ENCODE peak calls at places on chromosomes 13 and 19, in nine cellular contexts. O is left ventricle myocardium inferior, R is AG09319, B is H9, A is GM06990, L is AG04450, Z is heart right ventricle, U is AG10803, Q is choroid plexus epithelial cell. D is an unnamed sample.

GRCh38 chr19:13795595-13796300 is 505 bp downstream of the ZSWIM4 start:
- DNase-seq in O (no peak), R (no peak), B (peak), A (no peak), L (no peak), Z (no peak), U (peak), Q (peak), D (no peak)

GRCh38 chr19:677201-677600 is 1.0 kb downstream of the FSTL3 start:
- DNase-seq in O (peak), R (peak), B (no peak), A (no peak), L (peak), Z (peak), U (peak), Q (peak), D (peak)

GRCh38 chr13:98978280-98978679 is 416 bp upstream of the DOCK9 start:
- DNase-seq in O (no peak), R (no peak), B (no peak), A (no peak), L (peak), Z (no peak), U (peak), Q (peak), D (no peak)

GRCh38 chr19:46499692-46500091 is 4.0 kb upstream of the PNMA8B start:
- DNase-seq in O (no peak), R (no peak), B (no peak), A (no peak), L (no peak), Z (no peak), U (no peak), Q (no peak), D (no peak)

GRCh38 chr19:32256341-32256975 is 89.0 kb upstream of the ZNF507 start:
- DNase-seq in O (no peak), R (no peak), B (no peak), A (no peak), L (no peak), Z (no peak), U (no peak), Q (no peak), D (no peak)

GRCh38 chr13:113848431-113849260 is 15.2 kb downstream of the GAS6 start:
- DNase-seq in O (no peak), R (no peak), B (peak), A (no peak), L (no peak), Z (no peak), U (no peak), Q (no peak), D (no peak)

GRCh38 chr19:57566396-57567256 is 7.0 kb upstream of the ZNF550 start:
- DNase-seq in O (no peak), R (no peak), B (no peak), A (no peak), L (no peak), Z (no peak), U (peak), Q (peak), D (no peak)

GRCh38 chr19:36547001-36547732 is 19.1 kb upstream of the ZNF260 start:
- DNase-seq in O (no peak), R (no peak), B (no peak), A (no peak), L (no peak), Z (no peak), U (no peak), Q (peak), D (no peak)

GRCh38 chr13:52450012-52450792 is at the start of gene VPS36:
- DNase-seq in O (peak), R (peak), B (peak), A (peak), L (peak), Z (peak), U (peak), Q (peak), D (peak)

GRCh38 chr19:813359-814107 is 8.2 kb downstream of the PLPPR3 start:
- DNase-seq in O (no peak), R (no peak), B (no peak), A (no peak), L (no peak), Z (no peak), U (no peak), Q (no peak), D (no peak)

GRCh38 chr13:114112231-114112825 is 20.1 kb downstream of the RASA3 start:
- DNase-seq in O (no peak), R (no peak), B (no peak), A (no peak), L (no peak), Z (no peak), U (no peak), Q (no peak), D (no peak)

GRCh38 chr19:10884273-10884672 is 12.9 kb downstream of the CARM1 start:
- DNase-seq in O (no peak), R (no peak), B (no peak), A (no peak), L (no peak), Z (no peak), U (peak), Q (peak), D (no peak)

GRCh38 chr13:62432906-62433305 is 1017.3 kb upstream of the PCDH20 start:
- DNase-seq in O (no peak), R (no peak), B (no peak), A (no peak), L (no peak), Z (no peak), U (no peak), Q (no peak), D (no peak)

GRCh38 chr19:40464059-40465024 is 1.2 kb downstream of the BLVRB start:
- DNase-seq in O (peak), R (peak), B (peak), A (no peak), L (peak), Z (peak), U (peak), Q (peak), D (peak)

GRCh38 chr13:46961719-46962118 is 64.9 kb upstream of the HTR2A start:
- DNase-seq in O (no peak), R (no peak), B (no peak), A (peak), L (no peak), Z (no peak), U (peak), Q (peak), D (no peak)

GRCh38 chr13:113144255-113144629 is 14.2 kb upstream of the PROZ start:
- DNase-seq in O (no peak), R (no peak), B (no peak), A (no peak), L (no peak), Z (no peak), U (no peak), Q (no peak), D (no peak)

GRCh38 chr19:51064534-51065220 is at the start of gene KLK13:
- DNase-seq in O (peak), R (no peak), B (peak), A (no peak), L (no peak), Z (peak), U (no peak), Q (no peak), D (no peak)

GRCh38 chr19:57643734-57644133 is 10.8 kb downstream of the ZNF211 start:
- DNase-seq in O (no peak), R (no peak), B (no peak), A (no peak), L (no peak), Z (no peak), U (no peak), Q (no peak), D (no peak)

GRCh38 chr13:39952244-39953233 is 297.1 kb downstream of the COG6 start:
- DNase-seq in O (no peak), R (no peak), B (no peak), A (no peak), L (no peak), Z (no peak), U (peak), Q (peak), D (no peak)

GRCh38 chr19:13611596-13611995 is 105.3 kb upstream of the CACNA1A start:
- DNase-seq in O (no peak), R (no peak), B (no peak), A (no peak), L (no peak), Z (no peak), U (no peak), Q (peak), D (no peak)

GRCh38 chr19:30158893-30159245 is 213.3 kb upstream of the ZNF536 start:
- DNase-seq in O (no peak), R (no peak), B (no peak), A (no peak), L (no peak), Z (no peak), U (no peak), Q (no peak), D (no peak)

GRCh38 chr13:39688699-39689405 is 33.4 kb downstream of the COG6 start:
- DNase-seq in O (no peak), R (no peak), B (no peak), A (peak), L (no peak), Z (no peak), U (peak), Q (peak), D (no peak)

GRCh38 chr13:102374726-102375125 is 27.1 kb downstream of the FGF14 start:
- DNase-seq in O (no peak), R (no peak), B (no peak), A (no peak), L (no peak), Z (no peak), U (no peak), Q (no peak), D (no peak)

GRCh38 chr13:32430018-32430747 is 2.3 kb upstream of the N4BP2L1 start:
- DNase-seq in O (no peak), R (no peak), B (no peak), A (no peak), L (no peak), Z (no peak), U (no peak), Q (no peak), D (no peak)

GRCh38 chr19:24065243-24065642 is 21.7 kb upstream of the ZNF254 start:
- DNase-seq in O (no peak), R (no peak), B (no peak), A (no peak), L (no peak), Z (no peak), U (no peak), Q (no peak), D (no peak)

GRCh38 chr19:40907968-40908735 is 26.1 kb upstream of the CYP2A7 start:
- DNase-seq in O (no peak), R (no peak), B (peak), A (peak), L (no peak), Z (no peak), U (no peak), Q (no peak), D (no peak)

GRCh38 chr19:39949026-39949747 is 14.8 kb upstream of the FCGBP start:
- DNase-seq in O (no peak), R (no peak), B (no peak), A (no peak), L (no peak), Z (no peak), U (no peak), Q (no peak), D (no peak)

GRCh38 chr13:48412881-48413351 is at the start of gene LPAR6:
- DNase-seq in O (no peak), R (no peak), B (peak), A (no peak), L (no peak), Z (no peak), U (peak), Q (peak), D (no peak)

GRCh38 chr13:105573134-105573533 is 962.3 kb downstream of the EFNB2 start:
- DNase-seq in O (no peak), R (no peak), B (no peak), A (no peak), L (no peak), Z (no peak), U (no peak), Q (no peak), D (no peak)

GRCh38 chr19:18675779-18676178 is 7.7 kb upstream of the CRTC1 start:
- DNase-seq in O (no peak), R (no peak), B (peak), A (no peak), L (no peak), Z (no peak), U (no peak), Q (peak), D (no peak)

GRCh38 chr13:47215741-47216140 is 318.9 kb upstream of the HTR2A start:
- DNase-seq in O (no peak), R (peak), B (no peak), A (no peak), L (peak), Z (no peak), U (peak), Q (peak), D (no peak)

GRCh38 chr19:39293394-39293793 is 2.8 kb upstream of the IFNL1 start:
- DNase-seq in O (no peak), R (no peak), B (no peak), A (no peak), L (no peak), Z (no peak), U (no peak), Q (no peak), D (no peak)

GRCh38 chr19:5785423-5785822 is 877 bp upstream of the PRR22 start:
- DNase-seq in O (no peak), R (no peak), B (no peak), A (no peak), L (no peak), Z (no peak), U (no peak), Q (no peak), D (no peak)

GRCh38 chr13:67515895-67516294 is 285.8 kb upstream of the PCDH9 start:
- DNase-seq in O (no peak), R (no peak), B (no peak), A (no peak), L (peak), Z (no peak), U (peak), Q (peak), D (no peak)

DNA sequence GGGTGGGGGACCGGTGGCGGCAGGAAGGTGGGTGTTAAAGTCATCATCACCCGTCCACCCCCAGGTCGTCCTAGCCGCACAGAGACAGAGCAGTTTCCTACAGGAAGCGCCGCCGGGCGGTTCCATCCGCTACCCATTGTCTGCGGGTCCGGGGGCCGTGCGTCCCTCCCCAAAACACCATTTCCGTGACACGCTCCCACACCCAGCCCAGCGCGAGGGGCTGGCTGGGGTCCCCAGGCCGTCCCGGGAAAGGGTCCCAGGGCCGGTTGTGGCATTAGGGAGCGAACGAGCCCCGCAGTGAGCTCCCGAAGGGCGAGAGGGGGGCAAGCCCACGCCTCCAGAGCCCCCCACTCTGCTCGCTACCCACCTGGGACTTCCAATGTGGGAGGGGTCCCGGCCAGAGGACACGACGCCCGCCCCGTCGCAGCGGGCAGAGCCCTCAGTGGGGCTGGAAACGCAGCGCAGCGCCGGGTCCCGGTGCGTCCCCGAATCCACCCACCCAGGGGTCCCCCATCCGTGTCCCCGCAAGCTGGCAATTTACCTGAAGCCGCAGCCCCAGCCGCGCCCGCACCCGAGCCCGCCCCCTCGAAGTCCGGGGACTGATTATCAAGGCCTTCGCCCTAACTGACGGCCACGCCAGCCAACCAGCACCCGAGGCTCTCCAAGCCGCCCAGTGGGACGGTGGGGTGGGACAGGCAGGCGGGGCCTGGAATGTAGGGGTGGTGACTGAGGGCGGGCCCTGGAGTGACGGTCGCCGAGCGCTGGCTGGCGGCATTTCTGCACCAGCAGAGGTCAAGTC is at the start of gene KANK3:
- DNase-seq in O (peak), R (peak), B (peak), A (peak), L (peak), Z (peak), U (peak), Q (peak), D (peak)
- TF ChIP-seq CTCF in O (peak), R (no peak), B (no peak), A (no peak), L (no peak), Z (peak), U (no peak), Q (no peak), D (no peak)

GRCh38 chr13:29707876-29708543 is 112.5 kb upstream of the SLC7A1 start:
- DNase-seq in O (no peak), R (peak), B (peak), A (no peak), L (peak), Z (no peak), U (peak), Q (peak), D (no peak)

GRCh38 chr13:29716493-29716892 is 121.0 kb upstream of the SLC7A1 start:
- DNase-seq in O (no peak), R (no peak), B (no peak), A (no peak), L (no peak), Z (no peak), U (no peak), Q (no peak), D (no peak)

GRCh38 chr13:29718694-29719093 is 123.2 kb upstream of the SLC7A1 start:
- DNase-seq in O (no peak), R (no peak), B (no peak), A (no peak), L (no peak), Z (no peak), U (no peak), Q (no peak), D (no peak)

DNA sequence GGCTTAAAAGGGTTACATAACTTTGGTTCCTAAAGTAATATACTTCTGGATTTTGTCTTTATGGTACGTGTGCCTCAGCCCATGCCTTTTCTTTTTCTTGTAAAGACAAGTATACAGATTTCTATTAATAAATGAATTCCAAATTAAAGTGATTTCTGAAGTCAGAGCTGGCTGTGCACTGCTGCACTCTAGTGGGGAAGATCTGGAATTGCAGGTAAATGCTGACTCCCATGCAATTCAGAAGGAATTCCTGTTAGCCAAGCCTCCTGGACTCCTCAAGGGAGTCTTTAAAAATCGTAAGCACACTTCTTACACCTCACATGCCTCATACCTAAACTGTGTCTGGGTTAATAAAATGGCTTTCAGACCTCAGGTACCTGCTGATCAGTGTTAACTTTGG is 118.4 kb upstream of the SLC7A1 start:
- DNase-seq in O (no peak), R (no peak), B (no peak), A (no peak), L (no peak), Z (no peak), U (no peak), Q (peak), D (no peak)
- TF ChIP-seq CTCF in O (no peak), R (peak), B (peak), A (peak), L (peak), Z (peak), U (peak), Q (peak), D (peak)

GRCh38 chr13:111898956-111899713 is 167.8 kb upstream of the SOX1 start:
- DNase-seq in O (no peak), R (no peak), B (peak), A (no peak), L (no peak), Z (no peak), U (no peak), Q (no peak), D (no peak)

GRCh38 chr13:111897846-111898215 is 169.1 kb upstream of the SOX1 start:
- DNase-seq in O (no peak), R (no peak), B (peak), A (no peak), L (no peak), Z (no peak), U (no peak), Q (no peak), D (peak)

GRCh38 chr13:111900390-111901180 is 166.4 kb upstream of the SOX1 start:
- DNase-seq in O (no peak), R (no peak), B (peak), A (no peak), L (no peak), Z (no peak), U (no peak), Q (no peak), D (no peak)

GRCh38 chr13:111901301-111901905 is 165.5 kb upstream of the SOX1 start:
- DNase-seq in O (no peak), R (no peak), B (peak), A (no peak), L (no peak), Z (no peak), U (no peak), Q (no peak), D (no peak)

GRCh38 chr13:111899714-111900389 is 167.1 kb upstream of the SOX1 start:
- DNase-seq in O (no peak), R (no peak), B (peak), A (no peak), L (no peak), Z (no peak), U (no peak), Q (no peak), D (no peak)
- TF ChIP-seq CTCF in O (no peak), R (no peak), B (no peak), A (no peak), L (no peak), Z (no peak), U (no peak), Q (no peak), D (no peak)

GRCh38 chr19:15022752-15023151 is 26.5 kb upstream of the CASP14 start:
- DNase-seq in O (no peak), R (no peak), B (peak), A (no peak), L (no peak), Z (no peak), U (no peak), Q (no peak), D (no peak)

GRCh38 chr19:15021286-15022007 is 27.8 kb upstream of the CASP14 start:
- DNase-seq in O (no peak), R (no peak), B (no peak), A (no peak), L (no peak), Z (no peak), U (no peak), Q (no peak), D (no peak)

GRCh38 chr19:15028490-15028889 is 20.8 kb upstream of the CASP14 start:
- DNase-seq in O (no peak), R (no peak), B (no peak), A (no peak), L (no peak), Z (no peak), U (no peak), Q (no peak), D (no peak)

DNA sequence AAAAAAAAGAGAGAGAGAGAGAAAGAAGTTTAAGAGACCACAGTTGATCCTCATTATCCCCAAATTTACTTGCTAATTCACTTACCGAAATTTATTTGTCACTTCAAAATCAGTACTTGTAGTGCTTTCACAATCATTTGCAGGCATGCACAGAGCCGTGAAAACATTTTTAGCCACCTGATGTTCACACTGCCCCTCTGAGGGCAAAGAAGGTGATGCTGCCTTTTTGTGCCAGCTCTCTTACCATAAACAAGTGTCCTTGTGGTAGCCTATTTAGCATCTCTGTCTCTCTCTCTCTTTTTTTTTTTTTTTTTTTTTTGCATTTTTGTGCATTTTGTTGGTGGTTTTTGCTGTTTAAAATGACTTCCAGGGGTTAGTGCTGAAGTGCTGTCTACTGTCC is 24.0 kb upstream of the CASP14 start:
- DNase-seq in O (no peak), R (no peak), B (no peak), A (no peak), L (no peak), Z (no peak), U (no peak), Q (peak), D (no peak)
- TF ChIP-seq CTCF in O (peak), R (no peak), B (no peak), A (peak), L (no peak), Z (no peak), U (no peak), Q (no peak), D (no peak)